ENCODE peak calls at places on chromosome X, in six cellular contexts. Y is mucosa of gallbladder; C is EH; R is AG09319; E is fibroblast of the conjunctiva; M is activated CD4-positive, alpha-beta T cell treated with anti-CD3 and anti-CD28 coated beads, Interleukin-2, amount 50 U/mL, for 1 hour. S is an unnamed sample.
A peak's percentile ranks its signal among the peaks of the same experiment; 100 is the strongest.

GRCh38 chrX:124393238-124393637 is 46.9 kb downstream of the SH2D1A start:
- DNase-seq in Y (no peak), C (no peak), R (no peak), E (no peak), M (no peak), S (no peak)

GRCh38 chrX:12693754-12694153 is 97.5 kb upstream of the PRPS2 start:
- DNase-seq in Y (no peak), C (peak; percentile 9), R (no peak), E (no peak), M (no peak), S (no peak)

GRCh38 chrX:153973127-153974002 is 811 bp downstream of the TMEM187 start:
- DNase-seq in Y (no peak), C (no peak), R (no peak), E (no peak), M (no peak), S (no peak)

GRCh38 chrX:138740361-138740760 is 28.8 kb upstream of the FGF13 start:
- DNase-seq in Y (no peak), C (no peak), R (no peak), E (no peak), M (no peak), S (no peak)

GRCh38 chrX:148530464-148531077 is 30.2 kb downstream of the AFF2 start:
- DNase-seq in Y (no peak), C (peak; percentile 9), R (no peak), E (no peak), M (no peak), S (no peak)

GRCh38 chrX:67563469-67564448 is 19.9 kb downstream of the AR start:
- DNase-seq in Y (no peak), C (peak; percentile 73), R (no peak), E (no peak), M (no peak), S (no peak)

GRCh38 chrX:100870527-100870926 is 3.6 kb downstream of the NOX1 start:
- DNase-seq in Y (no peak), C (no peak), R (no peak), E (no peak), M (no peak), S (no peak)

GRCh38 chrX:110746014-110746413 is 49.6 kb downstream of the CHRDL1 start:
- DNase-seq in Y (no peak), C (no peak), R (no peak), E (no peak), M (no peak), S (no peak)

GRCh38 chrX:148049441-148049840 is 68.3 kb downstream of the FMR1NB start:
- DNase-seq in Y (no peak), C (peak; percentile 37), R (no peak), E (no peak), M (no peak), S (no peak)

GRCh38 chrX:49250066-49250465 is 14.4 kb downstream of the FOXP3 start:
- DNase-seq in Y (no peak), C (no peak), R (no peak), E (no peak), M (no peak), S (no peak)

GRCh38 chrX:79556750-79557149 is 189.6 kb upstream of the ITM2A start:
- DNase-seq in Y (no peak), C (no peak), R (no peak), E (no peak), M (no peak), S (no peak)

GRCh38 chrX:1531106-1531890 is 5.7 kb downstream of the P2RY8 start:
- DNase-seq in Y (peak; percentile 5), C (no peak), R (no peak), E (no peak), M (no peak), S (no peak)

GRCh38 chrX:39752820-39753219 is 344.9 kb downstream of the BCOR start:
- DNase-seq in Y (peak; percentile 53), C (peak; percentile 59), R (no peak), E (no peak), M (no peak), S (no peak)

GRCh38 chrX:81316163-81316562 is 114.3 kb downstream of the SH3BGRL start:
- DNase-seq in Y (no peak), C (peak; percentile 11), R (no peak), E (no peak), M (no peak), S (no peak)

GRCh38 chrX:149505671-149506070 is 565 bp upstream of the IDS start:
- DNase-seq in Y (no peak), C (no peak), R (no peak), E (no peak), M (no peak), S (no peak)

GRCh38 chrX:4547218-4547836 is 833.9 kb upstream of the PRKX start:
- DNase-seq in Y (peak; percentile 23), C (peak; percentile 24), R (peak; percentile 1), E (peak; percentile 26), M (peak; percentile 7), S (peak; percentile 11)

GRCh38 chrX:26442340-26442739 is 226.4 kb downstream of the MAGEB5 start:
- DNase-seq in Y (no peak), C (no peak), R (no peak), E (peak; percentile 18), M (no peak), S (no peak)

GRCh38 chrX:6120329-6120728 is 108.3 kb downstream of the NLGN4X start:
- DNase-seq in Y (no peak), C (no peak), R (no peak), E (no peak), M (no peak), S (no peak)

GRCh38 chrX:30504309-30504708 is 73.3 kb downstream of the TASL start:
- DNase-seq in Y (no peak), C (peak; percentile 40), R (peak; percentile 14), E (peak; percentile 26), M (no peak), S (no peak)

GRCh38 chrX:54043696-54044125 is 562 bp downstream of the PHF8 start:
- DNase-seq in Y (no peak), C (peak; percentile 45), R (no peak), E (no peak), M (peak; percentile 27), S (no peak)

GRCh38 chrX:79146552-79147390 is 2.3 kb downstream of the GPR174 start:
- DNase-seq in Y (no peak), C (no peak), R (no peak), E (no peak), M (no peak), S (no peak)